ENCODE peak calls at places on chromosomes 13 and 19, in eight cellular contexts. One of them, this sample, is unnamed.

GRCh38 chr13:67408823-67409222 is 178.7 kb upstream of the PCDH9 start:
- DNase-seq in IMR-90: no peak
- DNase-seq in mucosa of descending colon: no peak
- DNase-seq in lower leg skin: no peak
- DNase-seq in H9: no peak
- DNase-seq in neural progenitor cell: no peak
- DNase-seq in activated CD8-positive, alpha-beta T cell treated with anti-CD3 and anti-CD28 coated beads for 36 hours: no peak
- DNase-seq in CD4-positive, alpha-beta T cell: no peak
- DNase-seq in this sample: no peak

GRCh38 chr13:23856008-23856750 is 33.0 kb downstream of the MIPEP start:
- DNase-seq in IMR-90: no peak
- DNase-seq in mucosa of descending colon: no peak
- DNase-seq in lower leg skin: no peak
- DNase-seq in H9: peak
- DNase-seq in neural progenitor cell: no peak
- DNase-seq in activated CD8-positive, alpha-beta T cell treated with anti-CD3 and anti-CD28 coated beads for 36 hours: no peak
- DNase-seq in CD4-positive, alpha-beta T cell: no peak
- DNase-seq in this sample: peak

GRCh38 chr13:105426454-105426853 is 1109.0 kb downstream of the EFNB2 start:
- DNase-seq in IMR-90: no peak
- DNase-seq in mucosa of descending colon: no peak
- DNase-seq in lower leg skin: no peak
- DNase-seq in H9: no peak
- DNase-seq in neural progenitor cell: no peak
- DNase-seq in activated CD8-positive, alpha-beta T cell treated with anti-CD3 and anti-CD28 coated beads for 36 hours: no peak
- DNase-seq in CD4-positive, alpha-beta T cell: no peak
- DNase-seq in this sample: no peak

GRCh38 chr19:49689133-49690072 is at the start of gene ADM5:
- DNase-seq in IMR-90: no peak
- DNase-seq in mucosa of descending colon: no peak
- DNase-seq in lower leg skin: no peak
- DNase-seq in H9: peak
- DNase-seq in neural progenitor cell: peak
- DNase-seq in activated CD8-positive, alpha-beta T cell treated with anti-CD3 and anti-CD28 coated beads for 36 hours: peak
- DNase-seq in CD4-positive, alpha-beta T cell: no peak
- DNase-seq in this sample: peak

GRCh38 chr19:1471514-1472107 is 7.4 kb downstream of the C19orf25 start:
- DNase-seq in IMR-90: no peak
- DNase-seq in mucosa of descending colon: peak
- DNase-seq in lower leg skin: no peak
- DNase-seq in H9: no peak
- DNase-seq in neural progenitor cell: peak
- DNase-seq in activated CD8-positive, alpha-beta T cell treated with anti-CD3 and anti-CD28 coated beads for 36 hours: peak
- DNase-seq in CD4-positive, alpha-beta T cell: no peak
- DNase-seq in this sample: peak

GRCh38 chr13:31896427-31896826 is 135.1 kb upstream of the FRY start:
- DNase-seq in IMR-90: peak
- DNase-seq in mucosa of descending colon: no peak
- DNase-seq in lower leg skin: peak
- DNase-seq in H9: no peak
- DNase-seq in neural progenitor cell: peak
- DNase-seq in activated CD8-positive, alpha-beta T cell treated with anti-CD3 and anti-CD28 coated beads for 36 hours: no peak
- DNase-seq in CD4-positive, alpha-beta T cell: no peak
- DNase-seq in this sample: peak

GRCh38 chr19:39479916-39480315 is 722 bp upstream of the TIMM50 start:
- DNase-seq in IMR-90: no peak
- DNase-seq in mucosa of descending colon: no peak
- DNase-seq in lower leg skin: no peak
- DNase-seq in H9: no peak
- DNase-seq in neural progenitor cell: no peak
- DNase-seq in activated CD8-positive, alpha-beta T cell treated with anti-CD3 and anti-CD28 coated beads for 36 hours: no peak
- DNase-seq in CD4-positive, alpha-beta T cell: no peak
- DNase-seq in this sample: no peak

GRCh38 chr13:31943591-31943990 is 88.0 kb upstream of the FRY start:
- DNase-seq in IMR-90: no peak
- DNase-seq in mucosa of descending colon: no peak
- DNase-seq in lower leg skin: no peak
- DNase-seq in H9: no peak
- DNase-seq in neural progenitor cell: no peak
- DNase-seq in activated CD8-positive, alpha-beta T cell treated with anti-CD3 and anti-CD28 coated beads for 36 hours: no peak
- DNase-seq in CD4-positive, alpha-beta T cell: no peak
- DNase-seq in this sample: no peak

GRCh38 chr13:48437381-48437780 is 24.5 kb upstream of the LPAR6 start:
- DNase-seq in IMR-90: peak
- DNase-seq in mucosa of descending colon: no peak
- DNase-seq in lower leg skin: peak
- DNase-seq in H9: no peak
- DNase-seq in neural progenitor cell: no peak
- DNase-seq in activated CD8-positive, alpha-beta T cell treated with anti-CD3 and anti-CD28 coated beads for 36 hours: no peak
- DNase-seq in CD4-positive, alpha-beta T cell: no peak
- DNase-seq in this sample: no peak

GRCh38 chr13:77729502-77730221 is 32.2 kb downstream of the SLAIN1 start:
- DNase-seq in IMR-90: no peak
- DNase-seq in mucosa of descending colon: no peak
- DNase-seq in lower leg skin: no peak
- DNase-seq in H9: no peak
- DNase-seq in neural progenitor cell: no peak
- DNase-seq in activated CD8-positive, alpha-beta T cell treated with anti-CD3 and anti-CD28 coated beads for 36 hours: peak
- DNase-seq in CD4-positive, alpha-beta T cell: no peak
- DNase-seq in this sample: peak

GRCh38 chr13:97319088-97319487 is 97.0 kb downstream of the MBNL2 start:
- DNase-seq in IMR-90: peak
- DNase-seq in mucosa of descending colon: no peak
- DNase-seq in lower leg skin: no peak
- DNase-seq in H9: no peak
- DNase-seq in neural progenitor cell: no peak
- DNase-seq in activated CD8-positive, alpha-beta T cell treated with anti-CD3 and anti-CD28 coated beads for 36 hours: no peak
- DNase-seq in CD4-positive, alpha-beta T cell: no peak
- DNase-seq in this sample: no peak

GRCh38 chr13:40379186-40379585 is 287.3 kb downstream of the FOXO1 start:
- DNase-seq in IMR-90: no peak
- DNase-seq in mucosa of descending colon: no peak
- DNase-seq in lower leg skin: no peak
- DNase-seq in H9: no peak
- DNase-seq in neural progenitor cell: no peak
- DNase-seq in activated CD8-positive, alpha-beta T cell treated with anti-CD3 and anti-CD28 coated beads for 36 hours: no peak
- DNase-seq in CD4-positive, alpha-beta T cell: no peak
- DNase-seq in this sample: no peak

GRCh38 chr13:113669871-113670341 is 2.9 kb downstream of the GRK1 start:
- DNase-seq in IMR-90: no peak
- DNase-seq in mucosa of descending colon: peak
- DNase-seq in lower leg skin: no peak
- DNase-seq in H9: no peak
- DNase-seq in neural progenitor cell: no peak
- DNase-seq in activated CD8-positive, alpha-beta T cell treated with anti-CD3 and anti-CD28 coated beads for 36 hours: no peak
- DNase-seq in CD4-positive, alpha-beta T cell: no peak
- DNase-seq in this sample: peak

GRCh38 chr19:17829855-17830566 is 8.7 kb upstream of the INSL3 start:
- DNase-seq in IMR-90: peak
- DNase-seq in mucosa of descending colon: no peak
- DNase-seq in lower leg skin: no peak
- DNase-seq in H9: peak
- DNase-seq in neural progenitor cell: peak
- DNase-seq in activated CD8-positive, alpha-beta T cell treated with anti-CD3 and anti-CD28 coated beads for 36 hours: no peak
- DNase-seq in CD4-positive, alpha-beta T cell: no peak
- DNase-seq in this sample: peak
- TF ChIP-seq CTCF in IMR-90: no peak
- TF ChIP-seq CTCF in mucosa of descending colon: no peak
- TF ChIP-seq CTCF in lower leg skin: no peak
- TF ChIP-seq CTCF in H9: peak
- TF ChIP-seq CTCF in neural progenitor cell: peak
- TF ChIP-seq CTCF in activated CD8-positive, alpha-beta T cell treated with anti-CD3 and anti-CD28 coated beads for 36 hours: no peak
- TF ChIP-seq CTCF in CD4-positive, alpha-beta T cell: no peak
- TF ChIP-seq CTCF in this sample: no peak

DNA sequence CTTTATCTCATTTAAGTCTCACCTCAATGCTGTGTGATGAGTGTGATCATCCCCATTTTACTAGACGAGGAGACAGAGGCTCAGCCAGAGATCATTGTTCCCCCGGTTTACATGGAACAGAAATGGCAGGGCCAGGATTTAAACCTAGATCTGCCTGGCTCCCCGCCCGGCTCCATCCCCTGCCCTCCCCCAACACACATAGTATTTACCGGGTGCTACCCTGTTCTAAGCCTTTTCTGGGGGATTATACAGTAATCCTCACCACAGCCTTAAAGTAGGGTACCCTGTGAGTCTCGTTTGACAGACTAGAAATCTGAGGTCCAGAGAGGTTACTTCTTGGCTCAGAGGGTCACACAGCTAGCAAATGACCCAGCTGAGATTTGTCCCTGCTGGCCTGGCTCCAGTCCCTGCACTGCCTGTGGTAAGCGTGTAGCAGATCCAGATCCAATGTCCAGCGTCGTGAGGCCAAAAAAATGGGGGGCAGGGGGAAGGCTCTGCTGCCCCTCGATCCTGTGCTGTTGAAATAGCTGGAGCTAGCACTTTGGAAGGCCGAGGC is 3.8 kb upstream of the KLC3 start:
- DNase-seq in IMR-90: no peak
- DNase-seq in mucosa of descending colon: no peak
- DNase-seq in lower leg skin: no peak
- DNase-seq in H9: no peak
- DNase-seq in neural progenitor cell: no peak
- DNase-seq in activated CD8-positive, alpha-beta T cell treated with anti-CD3 and anti-CD28 coated beads for 36 hours: no peak
- DNase-seq in CD4-positive, alpha-beta T cell: no peak
- DNase-seq in this sample: no peak
- TF ChIP-seq CTCF in IMR-90: no peak
- TF ChIP-seq CTCF in mucosa of descending colon: no peak
- TF ChIP-seq CTCF in lower leg skin: no peak
- TF ChIP-seq CTCF in H9: no peak
- TF ChIP-seq CTCF in neural progenitor cell: no peak
- TF ChIP-seq CTCF in activated CD8-positive, alpha-beta T cell treated with anti-CD3 and anti-CD28 coated beads for 36 hours: no peak
- TF ChIP-seq CTCF in CD4-positive, alpha-beta T cell: no peak
- TF ChIP-seq CTCF in this sample: no peak

GRCh38 chr19:13958043-13958442 is 5.7 kb downstream of the DCAF15 start:
- DNase-seq in IMR-90: no peak
- DNase-seq in mucosa of descending colon: no peak
- DNase-seq in lower leg skin: no peak
- DNase-seq in H9: no peak
- DNase-seq in neural progenitor cell: no peak
- DNase-seq in activated CD8-positive, alpha-beta T cell treated with anti-CD3 and anti-CD28 coated beads for 36 hours: no peak
- DNase-seq in CD4-positive, alpha-beta T cell: no peak
- DNase-seq in this sample: no peak

GRCh38 chr19:13960863-13961784 is 8.8 kb downstream of the DCAF15 start:
- DNase-seq in IMR-90: no peak
- DNase-seq in mucosa of descending colon: no peak
- DNase-seq in lower leg skin: no peak
- DNase-seq in H9: peak
- DNase-seq in neural progenitor cell: no peak
- DNase-seq in activated CD8-positive, alpha-beta T cell treated with anti-CD3 and anti-CD28 coated beads for 36 hours: no peak
- DNase-seq in CD4-positive, alpha-beta T cell: no peak
- DNase-seq in this sample: no peak

GRCh38 chr19:13961826-13962737 is 9.8 kb downstream of the DCAF15 start:
- DNase-seq in IMR-90: peak
- DNase-seq in mucosa of descending colon: peak
- DNase-seq in lower leg skin: no peak
- DNase-seq in H9: peak
- DNase-seq in neural progenitor cell: peak
- DNase-seq in activated CD8-positive, alpha-beta T cell treated with anti-CD3 and anti-CD28 coated beads for 36 hours: no peak
- DNase-seq in CD4-positive, alpha-beta T cell: no peak
- DNase-seq in this sample: peak

GRCh38 chr19:13959141-13959961 is 7.0 kb downstream of the DCAF15 start:
- DNase-seq in IMR-90: no peak
- DNase-seq in mucosa of descending colon: peak
- DNase-seq in lower leg skin: no peak
- DNase-seq in H9: peak
- DNase-seq in neural progenitor cell: no peak
- DNase-seq in activated CD8-positive, alpha-beta T cell treated with anti-CD3 and anti-CD28 coated beads for 36 hours: no peak
- DNase-seq in CD4-positive, alpha-beta T cell: no peak
- DNase-seq in this sample: no peak

DNA sequence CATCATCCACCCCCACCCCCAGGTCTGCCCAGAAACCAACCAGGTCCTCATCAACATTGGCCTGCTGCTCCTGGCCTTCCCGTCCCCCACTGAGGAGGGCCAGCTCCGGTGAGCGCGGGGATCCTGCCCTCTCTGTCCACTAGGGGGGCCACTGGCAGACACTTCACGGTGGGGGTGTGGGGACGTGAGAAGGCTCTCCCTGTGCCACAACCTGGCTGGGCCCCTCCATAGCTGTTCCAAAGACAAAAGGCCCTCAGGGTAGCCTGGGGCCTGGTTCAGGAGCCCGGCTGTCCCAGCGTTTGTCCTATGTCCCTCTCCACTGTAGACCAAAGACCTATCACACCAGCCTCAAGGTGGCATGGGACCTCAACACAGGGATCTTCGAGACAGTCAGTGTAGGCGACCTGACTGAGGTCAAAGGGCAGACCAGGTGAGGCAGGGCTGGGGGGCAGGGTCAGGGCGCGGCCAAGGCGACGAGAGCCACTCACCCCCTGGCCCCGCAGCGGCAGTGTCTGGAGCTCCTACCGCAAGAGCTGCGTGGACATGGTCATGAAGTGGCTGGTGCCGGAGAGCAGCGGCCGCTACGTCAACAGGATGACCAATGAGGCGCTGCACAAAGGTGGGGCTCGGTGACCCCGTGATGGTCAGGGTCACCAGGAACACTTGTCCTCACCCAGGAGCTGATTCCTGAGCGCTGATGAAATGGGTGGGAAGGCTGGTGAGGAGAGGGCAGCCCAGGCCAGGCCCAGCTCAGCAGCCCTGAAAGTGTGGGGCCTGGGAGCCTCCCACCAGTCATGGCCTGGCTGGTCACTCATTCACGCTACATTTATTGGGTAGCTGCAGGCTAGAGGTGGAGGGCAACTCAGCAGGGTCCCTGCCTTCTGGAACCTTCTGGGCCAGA is 7.9 kb downstream of the DCAF15 start:
- DNase-seq in IMR-90: no peak
- DNase-seq in mucosa of descending colon: no peak
- DNase-seq in lower leg skin: no peak
- DNase-seq in H9: peak
- DNase-seq in neural progenitor cell: peak
- DNase-seq in activated CD8-positive, alpha-beta T cell treated with anti-CD3 and anti-CD28 coated beads for 36 hours: peak
- DNase-seq in CD4-positive, alpha-beta T cell: no peak
- DNase-seq in this sample: no peak
- TF ChIP-seq CTCF in IMR-90: peak
- TF ChIP-seq CTCF in mucosa of descending colon: no peak
- TF ChIP-seq CTCF in lower leg skin: no peak
- TF ChIP-seq CTCF in H9: peak
- TF ChIP-seq CTCF in neural progenitor cell: peak
- TF ChIP-seq CTCF in activated CD8-positive, alpha-beta T cell treated with anti-CD3 and anti-CD28 coated beads for 36 hours: peak
- TF ChIP-seq CTCF in CD4-positive, alpha-beta T cell: peak
- TF ChIP-seq CTCF in this sample: no peak

GRCh38 chr13:64441740-64442139 is 2788.4 kb downstream of the PCDH9 start:
- DNase-seq in IMR-90: no peak
- DNase-seq in mucosa of descending colon: no peak
- DNase-seq in lower leg skin: no peak
- DNase-seq in H9: no peak
- DNase-seq in neural progenitor cell: no peak
- DNase-seq in activated CD8-positive, alpha-beta T cell treated with anti-CD3 and anti-CD28 coated beads for 36 hours: no peak
- DNase-seq in CD4-positive, alpha-beta T cell: no peak
- DNase-seq in this sample: no peak

GRCh38 chr13:64446372-64446771 is 2783.8 kb downstream of the PCDH9 start:
- DNase-seq in IMR-90: no peak
- DNase-seq in mucosa of descending colon: no peak
- DNase-seq in lower leg skin: no peak
- DNase-seq in H9: no peak
- DNase-seq in neural progenitor cell: no peak
- DNase-seq in activated CD8-positive, alpha-beta T cell treated with anti-CD3 and anti-CD28 coated beads for 36 hours: no peak
- DNase-seq in CD4-positive, alpha-beta T cell: no peak
- DNase-seq in this sample: no peak
- TF ChIP-seq CTCF in IMR-90: peak
- TF ChIP-seq CTCF in mucosa of descending colon: no peak
- TF ChIP-seq CTCF in lower leg skin: no peak
- TF ChIP-seq CTCF in H9: peak
- TF ChIP-seq CTCF in neural progenitor cell: peak
- TF ChIP-seq CTCF in activated CD8-positive, alpha-beta T cell treated with anti-CD3 and anti-CD28 coated beads for 36 hours: no peak
- TF ChIP-seq CTCF in CD4-positive, alpha-beta T cell: no peak
- TF ChIP-seq CTCF in this sample: peak

This sample was measured in glutamatergic neuron.